ENCODE peak calls at places on chromosomes 1 and 21, in five cellular contexts. I, Y, K, B and X are unnamed samples.

GRCh38 chr1:1038694-1039093 is 18.8 kb downstream of the AGRN start:
- DNase-seq in I (no peak), Y (no peak), K (no peak), B (no peak), X (no peak)

GRCh38 chr1:16208270-16208987 is 4.0 kb downstream of the ARHGEF19 start:
- DNase-seq in I (no peak), Y (peak), K (peak), B (no peak), X (peak)

GRCh38 chr1:1200876-1201810 is 5.2 kb downstream of the TNFRSF18 start:
- DNase-seq in I (peak), Y (no peak), K (peak), B (peak), X (no peak)

GRCh38 chr1:103129796-103130195 is 21.5 kb upstream of the COL11A1 start:
- DNase-seq in I (no peak), Y (no peak), K (no peak), B (no peak), X (no peak)

GRCh38 chr1:31410871-31411270 is 2.1 kb upstream of the SERINC2 start:
- DNase-seq in I (no peak), Y (peak), K (no peak), B (no peak), X (peak)

GRCh38 chr1:162347281-162347680 is 29.4 kb downstream of the SPATA46 start:
- DNase-seq in I (no peak), Y (no peak), K (no peak), B (peak), X (no peak)

GRCh38 chr1:234286206-234286605 is 87.0 kb upstream of the COA6 start:
- DNase-seq in I (no peak), Y (no peak), K (no peak), B (no peak), X (no peak)

GRCh38 chr1:37865348-37866119 is 6.1 kb upstream of the MTF1 start:
- DNase-seq in I (no peak), Y (no peak), K (no peak), B (no peak), X (peak)

GRCh38 chr1:68230901-68231626 is 1.3 kb downstream of the WLS start:
- DNase-seq in I (peak), Y (peak), K (no peak), B (peak), X (no peak)

GRCh38 chr1:3868464-3869006 is 11.3 kb downstream of the DFFB start:
- DNase-seq in I (no peak), Y (no peak), K (no peak), B (no peak), X (peak)

GRCh38 chr21:39715804-39716397 is 29.1 kb upstream of the IGSF5 start:
- DNase-seq in I (peak), Y (peak), K (peak), B (peak), X (peak)

GRCh38 chr1:74733616-74734484 is 898 bp downstream of the TYW3 start:
- DNase-seq in I (no peak), Y (peak), K (peak), B (no peak), X (peak)

GRCh38 chr1:245363821-245364220 is 209.0 kb downstream of the KIF26B start:
- DNase-seq in I (no peak), Y (no peak), K (no peak), B (no peak), X (no peak)

GRCh38 chr21:41377715-41378114 is 15.9 kb downstream of the MX2 start:
- DNase-seq in I (no peak), Y (no peak), K (no peak), B (no peak), X (no peak)

GRCh38 chr1:89085781-89086180 is 20.8 kb upstream of the GBP1 start:
- DNase-seq in I (no peak), Y (peak), K (peak), B (peak), X (peak)

GRCh38 chr1:41474490-41475271 is 9.8 kb downstream of the EDN2 start:
- DNase-seq in I (peak), Y (peak), K (no peak), B (no peak), X (no peak)

GRCh38 chr1:228035844-228036243 is 29.0 kb downstream of the WNT3A start:
- DNase-seq in I (no peak), Y (no peak), K (no peak), B (no peak), X (no peak)

GRCh38 chr21:32281531-32281930 is 2.7 kb upstream of the MIS18A start:
- DNase-seq in I (no peak), Y (no peak), K (no peak), B (no peak), X (no peak)

GRCh38 chr21:32278068-32278467 is 781 bp downstream of the MIS18A start:
- DNase-seq in I (no peak), Y (no peak), K (no peak), B (no peak), X (peak)

GRCh38 chr21:32276671-32277070 is 2.2 kb downstream of the MIS18A start:
- DNase-seq in I (no peak), Y (no peak), K (no peak), B (no peak), X (no peak)

GRCh38 chr21:32279377-32279680 is 480 bp upstream of the MIS18A start:
- DNase-seq in I (no peak), Y (no peak), K (no peak), B (no peak), X (no peak)

GRCh38 chr21:32278518-32279376 is at the start of gene MIS18A:
- DNase-seq in I (peak), Y (peak), K (peak), B (peak), X (peak)
- TF ChIP-seq POLR2A in I (no peak), Y (peak), K (peak), B (no peak), X (peak)

GRCh38 chr1:177301425-177302124 is 130.8 kb downstream of the BRINP2 start:
- DNase-seq in I (no peak), Y (no peak), K (no peak), B (no peak), X (no peak)
- TF ChIP-seq POLR2A in I (no peak), Y (no peak), K (no peak), B (no peak), X (no peak)

DNA sequence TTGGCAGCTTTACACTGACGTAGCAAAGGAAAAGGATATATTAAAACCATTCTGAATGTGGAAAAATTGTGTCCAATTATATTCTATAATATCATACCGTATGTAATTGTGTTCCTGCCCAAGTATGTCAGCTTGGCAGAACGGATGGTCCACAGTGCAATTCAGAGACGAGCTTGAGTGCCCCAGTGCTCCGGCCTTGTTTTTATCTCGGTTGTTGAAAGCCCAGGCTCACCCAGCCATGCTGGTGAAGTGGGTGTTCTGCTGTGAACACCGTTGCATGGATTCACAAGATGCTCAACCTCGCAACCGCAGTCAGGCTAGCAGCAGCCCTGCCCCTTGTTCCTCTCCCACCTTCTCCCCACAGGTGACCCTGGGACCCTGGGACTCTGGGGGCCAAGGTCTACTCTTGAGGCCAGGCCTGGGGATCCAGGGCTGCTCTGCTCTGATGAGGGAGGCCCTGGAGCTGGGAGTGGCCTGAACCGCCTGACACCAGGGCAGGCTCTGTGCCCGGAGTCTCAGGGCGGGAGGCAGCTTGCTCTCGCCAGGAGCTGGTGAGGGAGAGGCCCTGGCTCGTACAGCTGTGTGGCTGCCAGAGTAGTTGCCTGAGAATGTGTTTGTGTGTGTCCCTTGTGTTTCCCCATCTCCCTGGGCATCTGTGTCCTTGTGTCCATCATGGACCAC is 11.2 kb downstream of the PTPRF start:
- DNase-seq in I (peak), Y (peak), K (no peak), B (peak), X (no peak)
- TF ChIP-seq POLR2A in I (no peak), Y (no peak), K (no peak), B (no peak), X (no peak)

GRCh38 chr1:155962599-155963211 is 15.6 kb downstream of the ARHGEF2 start:
- DNase-seq in I (peak), Y (no peak), K (no peak), B (peak), X (peak)

GRCh38 chr1:155966750-155967149 is 11.6 kb downstream of the ARHGEF2 start:
- DNase-seq in I (no peak), Y (no peak), K (no peak), B (no peak), X (no peak)

GRCh38 chr1:155961937-155962336 is 16.4 kb downstream of the ARHGEF2 start:
- DNase-seq in I (peak), Y (no peak), K (peak), B (peak), X (peak)

GRCh38 chr1:155966135-155966534 is 12.2 kb downstream of the ARHGEF2 start:
- DNase-seq in I (no peak), Y (no peak), K (no peak), B (no peak), X (peak)

DNA sequence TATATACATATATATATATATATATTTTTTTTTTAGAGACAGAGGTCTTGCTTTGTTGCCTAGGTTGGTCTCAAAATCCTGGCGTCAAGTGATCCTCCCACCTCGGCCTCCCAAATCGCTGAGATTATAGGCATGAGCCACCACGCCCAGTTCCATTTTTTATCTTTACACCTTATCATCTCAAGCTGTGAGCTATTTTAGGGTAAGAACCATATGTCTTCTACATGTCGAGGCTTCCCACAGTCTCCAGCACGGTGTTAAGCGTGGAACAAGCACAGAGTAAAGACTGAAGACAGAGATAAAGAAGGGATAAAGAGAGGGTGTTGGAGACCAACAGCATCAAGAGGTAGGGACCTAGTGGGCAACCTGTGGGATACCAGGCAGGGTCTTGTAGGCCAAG is 14.2 kb downstream of the ARHGEF2 start:
- DNase-seq in I (no peak), Y (no peak), K (no peak), B (no peak), X (peak)
- TF ChIP-seq POLR2A in I (no peak), Y (no peak), K (no peak), B (no peak), X (no peak)

GRCh38 chr1:154220970-154221814 is 437 bp downstream of the UBAP2L start:
- DNase-seq in I (peak), Y (peak), K (peak), B (peak), X (peak)
- TF ChIP-seq POLR2A in I (no peak), Y (peak), K (peak), B (no peak), X (no peak)